ENCODE peak calls at places on chromosomes 3 and 15, in ten cellular contexts. One of them, this sample, is unnamed.

GRCh38 chr15:85009435-85009834 is 27.8 kb downstream of the PDE8A start:
- DNase-seq in Kasumi-1: no peak
- DNase-seq in naive B cell: no peak
- DNase-seq in NT2/D1: no peak
- DNase-seq in Caco-2: no peak
- DNase-seq in T-helper 2 cell: no peak
- DNase-seq in WTC11: no peak
- DNase-seq in NCI-H1092 treated with DMSO at 0.1 percent for 48 hours: no peak
- DNase-seq in activated B cell treated with CpG ODN at 0.5 μM for 24 hours: no peak
- DNase-seq in naive thymus-derived CD8-positive, alpha-beta T cell: no peak
- DNase-seq in this sample: no peak

GRCh38 chr3:99808163-99808794 is 9.4 kb upstream of the CMSS1 start:
- DNase-seq in Caco-2: peak
- DNase-seq in NT2/D1: peak
- DNase-seq in naive B cell: peak
- DNase-seq in NCI-H1092 treated with DMSO at 0.1 percent for 48 hours: peak
- DNase-seq in naive thymus-derived CD8-positive, alpha-beta T cell: no peak
- DNase-seq in WTC11: peak
- DNase-seq in T-helper 2 cell: peak
- DNase-seq in Kasumi-1: peak
- DNase-seq in activated B cell treated with CpG ODN at 0.5 μM for 24 hours: no peak
- DNase-seq in this sample: peak

GRCh38 chr15:55353030-55353429 is 34.0 kb downstream of the PIGB start:
- DNase-seq in NCI-H1092 treated with DMSO at 0.1 percent for 48 hours: no peak
- DNase-seq in activated B cell treated with CpG ODN at 0.5 μM for 24 hours: no peak
- DNase-seq in T-helper 2 cell: no peak
- DNase-seq in Kasumi-1: no peak
- DNase-seq in Caco-2: no peak
- DNase-seq in NT2/D1: no peak
- DNase-seq in naive thymus-derived CD8-positive, alpha-beta T cell: no peak
- DNase-seq in WTC11: no peak
- DNase-seq in naive B cell: no peak
- DNase-seq in this sample: no peak

GRCh38 chr3:190076601-190077444 is 43.9 kb downstream of the P3H2 start:
- DNase-seq in WTC11: no peak
- DNase-seq in T-helper 2 cell: no peak
- DNase-seq in NT2/D1: peak
- DNase-seq in activated B cell treated with CpG ODN at 0.5 μM for 24 hours: no peak
- DNase-seq in Caco-2: no peak
- DNase-seq in Kasumi-1: no peak
- DNase-seq in NCI-H1092 treated with DMSO at 0.1 percent for 48 hours: no peak
- DNase-seq in naive B cell: no peak
- DNase-seq in naive thymus-derived CD8-positive, alpha-beta T cell: no peak
- DNase-seq in this sample: peak

GRCh38 chr3:151216641-151217040 is 13.6 kb upstream of the GPR171 start:
- DNase-seq in Kasumi-1: no peak
- DNase-seq in NT2/D1: no peak
- DNase-seq in Caco-2: no peak
- DNase-seq in T-helper 2 cell: no peak
- DNase-seq in naive B cell: no peak
- DNase-seq in NCI-H1092 treated with DMSO at 0.1 percent for 48 hours: no peak
- DNase-seq in naive thymus-derived CD8-positive, alpha-beta T cell: no peak
- DNase-seq in activated B cell treated with CpG ODN at 0.5 μM for 24 hours: no peak
- DNase-seq in WTC11: no peak
- DNase-seq in this sample: no peak

GRCh38 chr3:13655074-13655913 is 106.4 kb downstream of the FBLN2 start:
- DNase-seq in Kasumi-1: no peak
- DNase-seq in Caco-2: no peak
- DNase-seq in WTC11: peak
- DNase-seq in naive thymus-derived CD8-positive, alpha-beta T cell: peak
- DNase-seq in naive B cell: no peak
- DNase-seq in activated B cell treated with CpG ODN at 0.5 μM for 24 hours: no peak
- DNase-seq in NCI-H1092 treated with DMSO at 0.1 percent for 48 hours: peak
- DNase-seq in NT2/D1: peak
- DNase-seq in T-helper 2 cell: no peak
- DNase-seq in this sample: peak

GRCh38 chr3:13867727-13868126 is 12.1 kb downstream of the WNT7A start:
- DNase-seq in NCI-H1092 treated with DMSO at 0.1 percent for 48 hours: no peak
- DNase-seq in activated B cell treated with CpG ODN at 0.5 μM for 24 hours: no peak
- DNase-seq in WTC11: no peak
- DNase-seq in Kasumi-1: no peak
- DNase-seq in Caco-2: no peak
- DNase-seq in naive thymus-derived CD8-positive, alpha-beta T cell: no peak
- DNase-seq in NT2/D1: no peak
- DNase-seq in T-helper 2 cell: no peak
- DNase-seq in naive B cell: no peak
- DNase-seq in this sample: no peak

GRCh38 chr15:80182611-80183210 is 29.9 kb downstream of the FAH start:
- DNase-seq in Kasumi-1: no peak
- DNase-seq in Caco-2: no peak
- DNase-seq in WTC11: no peak
- DNase-seq in naive thymus-derived CD8-positive, alpha-beta T cell: no peak
- DNase-seq in activated B cell treated with CpG ODN at 0.5 μM for 24 hours: no peak
- DNase-seq in NCI-H1092 treated with DMSO at 0.1 percent for 48 hours: no peak
- DNase-seq in T-helper 2 cell: no peak
- DNase-seq in NT2/D1: no peak
- DNase-seq in naive B cell: no peak
- DNase-seq in this sample: no peak

GRCh38 chr3:188539631-188540194 is 385.8 kb downstream of the LPP start:
- DNase-seq in Kasumi-1: no peak
- DNase-seq in Caco-2: no peak
- DNase-seq in NCI-H1092 treated with DMSO at 0.1 percent for 48 hours: no peak
- DNase-seq in naive B cell: no peak
- DNase-seq in activated B cell treated with CpG ODN at 0.5 μM for 24 hours: no peak
- DNase-seq in NT2/D1: no peak
- DNase-seq in naive thymus-derived CD8-positive, alpha-beta T cell: no peak
- DNase-seq in WTC11: no peak
- DNase-seq in T-helper 2 cell: no peak
- DNase-seq in this sample: no peak

GRCh38 chr15:65942436-65942835 is 73.1 kb downstream of the RAB11A start:
- DNase-seq in activated B cell treated with CpG ODN at 0.5 μM for 24 hours: no peak
- DNase-seq in Kasumi-1: no peak
- DNase-seq in Caco-2: no peak
- DNase-seq in WTC11: no peak
- DNase-seq in NCI-H1092 treated with DMSO at 0.1 percent for 48 hours: peak
- DNase-seq in naive thymus-derived CD8-positive, alpha-beta T cell: no peak
- DNase-seq in NT2/D1: no peak
- DNase-seq in T-helper 2 cell: no peak
- DNase-seq in naive B cell: no peak
- DNase-seq in this sample: no peak

GRCh38 chr3:136960838-136961836 is 3.4 kb downstream of the IL20RB start:
- DNase-seq in Caco-2: no peak
- DNase-seq in naive thymus-derived CD8-positive, alpha-beta T cell: no peak
- DNase-seq in naive B cell: no peak
- DNase-seq in WTC11: no peak
- DNase-seq in T-helper 2 cell: no peak
- DNase-seq in NT2/D1: no peak
- DNase-seq in Kasumi-1: no peak
- DNase-seq in NCI-H1092 treated with DMSO at 0.1 percent for 48 hours: no peak
- DNase-seq in activated B cell treated with CpG ODN at 0.5 μM for 24 hours: no peak
- DNase-seq in this sample: no peak

GRCh38 chr3:29655016-29655415 is 374.1 kb downstream of the RBMS3 start:
- DNase-seq in Caco-2: no peak
- DNase-seq in NCI-H1092 treated with DMSO at 0.1 percent for 48 hours: no peak
- DNase-seq in WTC11: no peak
- DNase-seq in NT2/D1: peak
- DNase-seq in T-helper 2 cell: no peak
- DNase-seq in activated B cell treated with CpG ODN at 0.5 μM for 24 hours: no peak
- DNase-seq in naive B cell: no peak
- DNase-seq in Kasumi-1: no peak
- DNase-seq in naive thymus-derived CD8-positive, alpha-beta T cell: no peak
- DNase-seq in this sample: no peak

GRCh38 chr3:58206406-58207011 is 4.3 kb downstream of the DNASE1L3 start:
- DNase-seq in naive B cell: no peak
- DNase-seq in naive thymus-derived CD8-positive, alpha-beta T cell: no peak
- DNase-seq in NCI-H1092 treated with DMSO at 0.1 percent for 48 hours: no peak
- DNase-seq in Kasumi-1: no peak
- DNase-seq in T-helper 2 cell: no peak
- DNase-seq in NT2/D1: no peak
- DNase-seq in activated B cell treated with CpG ODN at 0.5 μM for 24 hours: no peak
- DNase-seq in WTC11: no peak
- DNase-seq in Caco-2: no peak
- DNase-seq in this sample: no peak

GRCh38 chr15:81182031-81182745 is 14.5 kb upstream of the IL16 start:
- DNase-seq in Kasumi-1: no peak
- DNase-seq in Caco-2: no peak
- DNase-seq in naive thymus-derived CD8-positive, alpha-beta T cell: no peak
- DNase-seq in NT2/D1: no peak
- DNase-seq in NCI-H1092 treated with DMSO at 0.1 percent for 48 hours: no peak
- DNase-seq in naive B cell: no peak
- DNase-seq in T-helper 2 cell: no peak
- DNase-seq in activated B cell treated with CpG ODN at 0.5 μM for 24 hours: no peak
- DNase-seq in WTC11: no peak
- DNase-seq in this sample: no peak

GRCh38 chr3:105809204-105809893 is 59.5 kb downstream of the CBLB start:
- DNase-seq in Caco-2: no peak
- DNase-seq in Kasumi-1: no peak
- DNase-seq in naive thymus-derived CD8-positive, alpha-beta T cell: no peak
- DNase-seq in activated B cell treated with CpG ODN at 0.5 μM for 24 hours: no peak
- DNase-seq in WTC11: no peak
- DNase-seq in NCI-H1092 treated with DMSO at 0.1 percent for 48 hours: no peak
- DNase-seq in NT2/D1: no peak
- DNase-seq in T-helper 2 cell: no peak
- DNase-seq in naive B cell: no peak
- DNase-seq in this sample: no peak

GRCh38 chr3:144039661-144040060 is 68.0 kb downstream of the DIPK2A start:
- DNase-seq in activated B cell treated with CpG ODN at 0.5 μM for 24 hours: no peak
- DNase-seq in naive B cell: no peak
- DNase-seq in NT2/D1: no peak
- DNase-seq in NCI-H1092 treated with DMSO at 0.1 percent for 48 hours: no peak
- DNase-seq in T-helper 2 cell: no peak
- DNase-seq in Caco-2: no peak
- DNase-seq in naive thymus-derived CD8-positive, alpha-beta T cell: no peak
- DNase-seq in Kasumi-1: no peak
- DNase-seq in WTC11: no peak
- DNase-seq in this sample: no peak

GRCh38 chr3:189776163-189776824 is 145.1 kb downstream of the TP63 start:
- DNase-seq in T-helper 2 cell: no peak
- DNase-seq in Kasumi-1: peak
- DNase-seq in NT2/D1: peak
- DNase-seq in Caco-2: no peak
- DNase-seq in naive thymus-derived CD8-positive, alpha-beta T cell: no peak
- DNase-seq in activated B cell treated with CpG ODN at 0.5 μM for 24 hours: no peak
- DNase-seq in NCI-H1092 treated with DMSO at 0.1 percent for 48 hours: no peak
- DNase-seq in WTC11: peak
- DNase-seq in naive B cell: no peak
- DNase-seq in this sample: no peak

GRCh38 chr3:73681198-73681597 is 56.5 kb upstream of the PDZRN3 start:
- DNase-seq in WTC11: no peak
- DNase-seq in T-helper 2 cell: no peak
- DNase-seq in activated B cell treated with CpG ODN at 0.5 μM for 24 hours: no peak
- DNase-seq in NT2/D1: no peak
- DNase-seq in Kasumi-1: no peak
- DNase-seq in NCI-H1092 treated with DMSO at 0.1 percent for 48 hours: no peak
- DNase-seq in naive B cell: no peak
- DNase-seq in Caco-2: no peak
- DNase-seq in naive thymus-derived CD8-positive, alpha-beta T cell: no peak
- DNase-seq in this sample: no peak

GRCh38 chr15:73964736-73965093 is 27.4 kb downstream of the STOML1 start:
- DNase-seq in T-helper 2 cell: peak
- DNase-seq in Kasumi-1: peak
- DNase-seq in naive B cell: peak
- DNase-seq in Caco-2: peak
- DNase-seq in WTC11: peak
- DNase-seq in activated B cell treated with CpG ODN at 0.5 μM for 24 hours: peak
- DNase-seq in NT2/D1: peak
- DNase-seq in NCI-H1092 treated with DMSO at 0.1 percent for 48 hours: peak
- DNase-seq in naive thymus-derived CD8-positive, alpha-beta T cell: peak
- DNase-seq in this sample: peak

GRCh38 chr3:12869025-12869695 is 27.8 kb upstream of the RPL32 start:
- DNase-seq in activated B cell treated with CpG ODN at 0.5 μM for 24 hours: peak
- DNase-seq in WTC11: peak
- DNase-seq in naive B cell: peak
- DNase-seq in T-helper 2 cell: no peak
- DNase-seq in Kasumi-1: no peak
- DNase-seq in naive thymus-derived CD8-positive, alpha-beta T cell: no peak
- DNase-seq in NT2/D1: no peak
- DNase-seq in NCI-H1092 treated with DMSO at 0.1 percent for 48 hours: peak
- DNase-seq in Caco-2: peak
- DNase-seq in this sample: peak

GRCh38 chr3:29764603-29765254 is 483.9 kb downstream of the RBMS3 start:
- DNase-seq in naive thymus-derived CD8-positive, alpha-beta T cell: no peak
- DNase-seq in Kasumi-1: peak
- DNase-seq in NT2/D1: no peak
- DNase-seq in WTC11: no peak
- DNase-seq in T-helper 2 cell: no peak
- DNase-seq in naive B cell: no peak
- DNase-seq in Caco-2: no peak
- DNase-seq in activated B cell treated with CpG ODN at 0.5 μM for 24 hours: no peak
- DNase-seq in NCI-H1092 treated with DMSO at 0.1 percent for 48 hours: peak
- DNase-seq in this sample: no peak

GRCh38 chr15:85753791-85754452 is 40.8 kb downstream of the KLHL25 start:
- DNase-seq in activated B cell treated with CpG ODN at 0.5 μM for 24 hours: no peak
- DNase-seq in T-helper 2 cell: no peak
- DNase-seq in NT2/D1: no peak
- DNase-seq in NCI-H1092 treated with DMSO at 0.1 percent for 48 hours: no peak
- DNase-seq in naive thymus-derived CD8-positive, alpha-beta T cell: no peak
- DNase-seq in naive B cell: no peak
- DNase-seq in WTC11: no peak
- DNase-seq in Caco-2: peak
- DNase-seq in Kasumi-1: no peak
- DNase-seq in this sample: no peak

GRCh38 chr15:31265871-31266711 is 60.5 kb upstream of the KLF13 start:
- DNase-seq in naive thymus-derived CD8-positive, alpha-beta T cell: peak
- DNase-seq in naive B cell: peak
- DNase-seq in activated B cell treated with CpG ODN at 0.5 μM for 24 hours: peak
- DNase-seq in NT2/D1: no peak
- DNase-seq in WTC11: peak
- DNase-seq in T-helper 2 cell: peak
- DNase-seq in Kasumi-1: peak
- DNase-seq in Caco-2: peak
- DNase-seq in NCI-H1092 treated with DMSO at 0.1 percent for 48 hours: no peak
- DNase-seq in this sample: no peak

GRCh38 chr3:157064402-157064801 is 95.5 kb downstream of the CCNL1 start:
- DNase-seq in T-helper 2 cell: no peak
- DNase-seq in Caco-2: no peak
- DNase-seq in WTC11: no peak
- DNase-seq in naive B cell: peak
- DNase-seq in NCI-H1092 treated with DMSO at 0.1 percent for 48 hours: no peak
- DNase-seq in activated B cell treated with CpG ODN at 0.5 μM for 24 hours: no peak
- DNase-seq in NT2/D1: no peak
- DNase-seq in naive thymus-derived CD8-positive, alpha-beta T cell: no peak
- DNase-seq in Kasumi-1: peak
- DNase-seq in this sample: no peak

GRCh38 chr15:78726870-78727551 is 84.3 kb downstream of the ADAMTS7 start:
- DNase-seq in activated B cell treated with CpG ODN at 0.5 μM for 24 hours: no peak
- DNase-seq in NCI-H1092 treated with DMSO at 0.1 percent for 48 hours: no peak
- DNase-seq in Caco-2: peak
- DNase-seq in NT2/D1: no peak
- DNase-seq in naive B cell: no peak
- DNase-seq in WTC11: peak
- DNase-seq in naive thymus-derived CD8-positive, alpha-beta T cell: no peak
- DNase-seq in T-helper 2 cell: no peak
- DNase-seq in Kasumi-1: no peak
- DNase-seq in this sample: peak

GRCh38 chr15:87224409-87224808 is 1032.1 kb downstream of the NTRK3 start:
- DNase-seq in NCI-H1092 treated with DMSO at 0.1 percent for 48 hours: no peak
- DNase-seq in T-helper 2 cell: no peak
- DNase-seq in Kasumi-1: no peak
- DNase-seq in NT2/D1: no peak
- DNase-seq in naive thymus-derived CD8-positive, alpha-beta T cell: no peak
- DNase-seq in naive B cell: no peak
- DNase-seq in Caco-2: no peak
- DNase-seq in WTC11: no peak
- DNase-seq in activated B cell treated with CpG ODN at 0.5 μM for 24 hours: no peak
- DNase-seq in this sample: no peak

GRCh38 chr15:52183562-52184173 is 7.5 kb downstream of the GNB5 start:
- DNase-seq in NCI-H1092 treated with DMSO at 0.1 percent for 48 hours: no peak
- DNase-seq in NT2/D1: no peak
- DNase-seq in naive thymus-derived CD8-positive, alpha-beta T cell: no peak
- DNase-seq in activated B cell treated with CpG ODN at 0.5 μM for 24 hours: no peak
- DNase-seq in Caco-2: no peak
- DNase-seq in Kasumi-1: no peak
- DNase-seq in naive B cell: peak
- DNase-seq in T-helper 2 cell: no peak
- DNase-seq in WTC11: peak
- DNase-seq in this sample: peak

GRCh38 chr15:76460871-76461270 is 124.3 kb downstream of the ISL2 start:
- DNase-seq in Caco-2: no peak
- DNase-seq in Kasumi-1: no peak
- DNase-seq in WTC11: no peak
- DNase-seq in naive thymus-derived CD8-positive, alpha-beta T cell: no peak
- DNase-seq in naive B cell: no peak
- DNase-seq in T-helper 2 cell: no peak
- DNase-seq in NCI-H1092 treated with DMSO at 0.1 percent for 48 hours: no peak
- DNase-seq in activated B cell treated with CpG ODN at 0.5 μM for 24 hours: no peak
- DNase-seq in NT2/D1: no peak
- DNase-seq in this sample: no peak